ENCODE peak calls at places on chromosomes 11 and 22, in seven cellular contexts. F, M, X, B, L, J and D are unnamed samples. For H3K27me3, the result is how much of the 10 kb centered on the place peaks cover.

GRCh38 chr11:11843233-11843632 is 1.5 kb downstream of the USP47 start:
- DNase-seq in F (peak), M (no peak), X (peak), B (peak), L (no peak), J (peak), D (no peak)

GRCh38 chr11:111680486-111681175 is 78.4 kb downstream of the SIK2 start:
- DNase-seq in F (no peak), M (no peak), X (no peak), B (no peak), L (no peak), J (no peak), D (no peak)

GRCh38 chr11:12088047-12088481 is 22.3 kb upstream of the MICAL2 start:
- DNase-seq in F (peak), M (no peak), X (peak), B (no peak), L (no peak), J (no peak), D (no peak)

GRCh38 chr11:119114351-119114750 is 7.0 kb upstream of the HINFP start:
- DNase-seq in F (no peak), M (no peak), X (no peak), B (no peak), L (no peak), J (no peak), D (no peak)

GRCh38 chr22:50304528-50305392 is 2.7 kb downstream of the PLXNB2 start:
- DNase-seq in F (peak), M (no peak), X (peak), B (no peak), L (no peak), J (peak), D (no peak)

GRCh38 chr11:110000045-110000502 is 93.1 kb upstream of the ZC3H12C start:
- DNase-seq in F (peak), M (no peak), X (peak), B (no peak), L (peak), J (peak), D (no peak)

GRCh38 chr11:2473361-2474058 is 28.7 kb downstream of the KCNQ1 start:
- DNase-seq in F (no peak), M (no peak), X (no peak), B (no peak), L (no peak), J (no peak), D (no peak)

GRCh38 chr11:35321532-35322320 is 97.6 kb downstream of the SLC1A2 start:
- DNase-seq in F (no peak), M (no peak), X (peak), B (no peak), L (no peak), J (no peak), D (no peak)

GRCh38 chr11:69044111-69045013 is 4.4 kb upstream of the TPCN2 start:
- DNase-seq in F (peak), M (peak), X (peak), B (peak), L (peak), J (peak), D (peak)

GRCh38 chr11:79076526-79077115 is 364.2 kb downstream of the TENM4 start:
- DNase-seq in F (peak), M (peak), X (peak), B (peak), L (peak), J (peak), D (peak)

GRCh38 chr11:79060534-79060933 is 380.3 kb downstream of the TENM4 start:
- DNase-seq in F (peak), M (no peak), X (peak), B (no peak), L (no peak), J (no peak), D (no peak)

GRCh38 chr11:69267395-69267805 is 26.6 kb upstream of the MYEOV start:
- DNase-seq in F (no peak), M (no peak), X (no peak), B (peak), L (no peak), J (no peak), D (no peak)

GRCh38 chr11:124961972-124962609 is 8.1 kb downstream of the CCDC15 start:
- DNase-seq in F (peak), M (peak), X (peak), B (peak), L (peak), J (peak), D (peak)

GRCh38 chr11:62919476-62919875 is 1.7 kb downstream of the CHRM1 start:
- DNase-seq in F (no peak), M (no peak), X (no peak), B (no peak), L (no peak), J (no peak), D (no peak)

GRCh38 chr11:70848243-70848750 is 404.1 kb downstream of the SHANK2 start:
- DNase-seq in F (no peak), M (no peak), X (no peak), B (no peak), L (no peak), J (no peak), D (no peak)

GRCh38 chr22:36577019-36577418 is 48.1 kb upstream of the EIF3D start:
- DNase-seq in F (peak), M (no peak), X (peak), B (no peak), L (peak), J (no peak), D (no peak)

GRCh38 chr11:11980841-11981308 is 27.6 kb downstream of the DKK3 start:
- DNase-seq in F (no peak), M (no peak), X (peak), B (no peak), L (no peak), J (no peak), D (no peak)

GRCh38 chr11:16876053-16876752 is 137.8 kb downstream of the C11orf58 start:
- DNase-seq in F (no peak), M (no peak), X (no peak), B (no peak), L (no peak), J (no peak), D (no peak)

GRCh38 chr11:130068986-130069683 is 559 bp upstream of the APLP2 start:
- DNase-seq in F (peak), M (peak), X (peak), B (peak), L (peak), J (peak), D (peak)

GRCh38 chr22:48315415-48316244 is 1512.0 kb downstream of the BRD1 start:
- DNase-seq in F (no peak), M (no peak), X (no peak), B (peak), L (no peak), J (no peak), D (no peak)

GRCh38 chr11:60169264-60169915 is 13.5 kb downstream of the MS4A6A start:
- DNase-seq in F (peak), M (peak), X (peak), B (peak), L (peak), J (no peak), D (peak)
- TF ChIP-seq EZH2phosphoT487 in F (no peak), M (no peak), X (no peak), B (no peak), L (no peak), J (no peak), D (no peak)

DNA sequence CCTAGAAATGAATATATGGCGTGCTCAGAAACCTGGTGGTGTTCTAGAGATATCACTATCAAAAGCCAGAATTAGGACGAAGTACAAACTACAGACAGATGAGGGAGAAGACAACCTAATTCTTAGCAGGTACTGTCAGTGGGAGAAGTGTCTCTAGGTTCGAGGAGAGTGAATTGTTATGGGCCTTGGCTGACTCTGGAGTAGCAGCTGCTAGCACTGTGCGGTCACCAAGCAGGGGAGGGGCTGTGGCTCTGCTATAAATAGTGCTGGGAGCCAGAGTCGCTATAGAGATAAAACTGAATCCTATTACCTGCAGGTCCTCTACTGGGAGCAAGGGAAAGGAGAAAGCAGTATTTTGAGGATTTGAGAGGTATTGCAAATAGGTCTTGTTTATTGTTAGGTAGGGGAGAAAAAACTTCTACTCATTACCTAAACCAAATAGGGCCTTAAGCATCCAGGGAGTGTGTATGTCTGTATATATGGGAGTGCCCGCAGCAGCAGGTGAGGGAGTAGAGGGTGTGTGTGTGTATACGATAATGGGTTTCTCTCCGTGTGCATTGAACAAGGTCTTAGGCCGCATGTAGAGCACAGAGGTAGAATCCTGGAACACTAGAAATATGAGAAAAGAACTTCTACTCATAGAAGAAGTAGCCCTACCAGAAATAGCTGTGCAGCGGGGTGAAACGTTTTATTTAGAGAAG is 2.2 kb downstream of the MADD start:
- DNase-seq in F (no peak), M (peak), X (no peak), B (no peak), L (no peak), J (no peak), D (peak)
- TF ChIP-seq EZH2 in F (no peak), M (no peak), X (no peak), B (no peak), L (no peak), J (no peak), D (no peak)

DNA sequence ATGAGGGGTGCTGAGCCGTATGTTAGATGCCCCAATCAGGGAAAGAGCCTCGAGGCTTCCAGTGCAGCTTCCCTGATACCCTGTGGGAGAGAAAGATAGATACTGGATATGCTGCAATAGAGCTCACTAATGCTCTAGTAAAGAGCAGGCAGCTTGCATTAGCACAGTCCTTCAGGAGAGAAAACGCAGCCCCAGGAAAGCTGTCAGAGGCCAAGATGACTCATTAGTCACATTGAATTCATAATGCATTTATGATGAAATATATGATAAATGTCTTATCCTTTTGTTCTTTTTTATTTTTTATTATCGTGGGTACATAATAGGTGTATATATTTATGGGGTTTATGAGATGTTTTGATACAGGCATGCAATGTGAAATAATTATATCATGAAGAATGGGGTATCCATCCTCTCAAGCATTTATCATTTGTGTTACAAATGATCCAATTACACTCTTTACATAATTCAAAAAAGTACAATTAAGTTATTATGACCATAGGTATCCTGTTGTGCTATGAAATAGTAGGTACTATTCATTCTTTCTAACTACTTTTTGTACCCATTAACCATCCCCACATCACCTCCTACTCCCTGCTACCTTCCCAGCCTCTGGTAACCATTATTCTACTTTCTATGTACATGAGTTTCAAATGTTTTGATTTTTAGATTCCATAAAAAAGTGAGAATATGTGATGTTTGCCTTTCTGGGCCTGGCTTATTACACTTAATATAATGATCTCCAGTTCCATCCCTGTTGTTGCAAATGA is 94.5 kb upstream of the TOP3B start:
- DNase-seq in F (peak), M (no peak), X (peak), B (no peak), L (no peak), J (no peak), D (no peak)
- H3K27me3 ChIP-seq in F (under half), M (half or more), X (under half), B (half or more), L (under half), J (under half), D (under half)

GRCh38 chr22:46830001-46830715 is 67.7 kb downstream of the TBC1D22A start:
- DNase-seq in F (peak), M (no peak), X (peak), B (no peak), L (no peak), J (peak), D (no peak)
- TF ChIP-seq EZH2phosphoT487 in F (no peak), M (no peak), X (no peak), B (no peak), L (no peak), J (no peak), D (no peak)

GRCh38 chr11:764322-765024 is 12.8 kb downstream of the GATD1 start:
- DNase-seq in F (no peak), M (no peak), X (no peak), B (no peak), L (no peak), J (no peak), D (no peak)
- TF ChIP-seq EZH2 in F (no peak), M (no peak), X (no peak), B (no peak), L (no peak), J (no peak), D (no peak)